ENCODE peak calls at places on chromosomes 11 and 22, in ten cellular contexts. N is sigmoid colon, D is psoas muscle, A is right lobe of liver, Q is cardiac muscle cell, G is upper lobe of right lung, C is heart left ventricle, M is body of pancreas, O is A673, Y is ovary. B is an unnamed sample. For H3K4me1 and H3K27me3, the result is how much of the 10 kb centered on the place peaks cover.

GRCh38 chr22:44743804-44744211 is 8.6 kb upstream of the ARHGAP8 start:
- DNase-seq in A (no peak), M (no peak), G (no peak), O (no peak), D (no peak), N (no peak), Q (no peak), C (no peak), Y (no peak), B (no peak)

GRCh38 chr11:47918882-47919495 is 61.4 kb upstream of the PTPRJ start:
- DNase-seq in N (no peak), D (no peak), G (no peak), Y (no peak), A (no peak), Q (peak), M (no peak), O (peak), C (no peak), B (no peak)

GRCh38 chr11:6405039-6405667 is 13.7 kb downstream of the APBB1 start:
- DNase-seq in D (no peak), C (no peak), Q (peak), Y (peak), N (no peak), G (no peak), O (no peak), M (peak), A (no peak), B (no peak)

GRCh38 chr22:30694638-30695350 is at the start of gene OSBP2:
- DNase-seq in C (peak), A (peak), Q (peak), N (peak), O (peak), G (peak), Y (peak), M (peak), D (peak), B (peak)

GRCh38 chr11:47101452-47101851 is 75.2 kb downstream of the ARFGAP2 start:
- DNase-seq in D (no peak), N (no peak), A (no peak), C (no peak), Q (no peak), O (no peak), Y (no peak), G (no peak), M (no peak), B (no peak)

GRCh38 chr22:27668828-27669797 is 132.4 kb downstream of the MN1 start:
- DNase-seq in Q (peak), G (no peak), A (no peak), Y (no peak), M (peak), C (peak), O (no peak), D (peak), N (no peak), B (peak)

GRCh38 chr11:124301482-124301881 is 12.3 kb downstream of the OR8D1 start:
- DNase-seq in Q (peak), D (no peak), O (peak), M (no peak), G (no peak), N (no peak), A (no peak), C (no peak), Y (no peak), B (no peak)

GRCh38 chr11:35157814-35158213 is 18.8 kb downstream of the CD44 start:
- DNase-seq in M (no peak), N (no peak), A (no peak), D (no peak), Q (no peak), C (no peak), O (no peak), Y (no peak), G (no peak), B (no peak)

GRCh38 chr11:47918370-47918690 is 62.0 kb upstream of the PTPRJ start:
- DNase-seq in G (no peak), M (no peak), C (no peak), A (no peak), D (no peak), Q (no peak), Y (no peak), N (no peak), O (no peak), B (no peak)

GRCh38 chr11:11966826-11967668 is 41.4 kb downstream of the DKK3 start:
- DNase-seq in D (peak), N (peak), C (peak), O (peak), Q (peak), M (peak), Y (peak), G (peak), A (peak), B (no peak)

GRCh38 chr22:29108137-29108536 is 35.3 kb downstream of the KREMEN1 start:
- DNase-seq in O (no peak), C (no peak), Y (no peak), G (no peak), N (no peak), M (no peak), A (no peak), Q (peak), D (no peak), B (no peak)

GRCh38 chr11:34560511-34560910 is 46.9 kb upstream of the ELF5 start:
- DNase-seq in G (no peak), Y (no peak), O (no peak), N (no peak), M (no peak), Q (no peak), D (no peak), A (no peak), C (no peak), B (no peak)

GRCh38 chr11:1739576-1739975 is 10.8 kb downstream of the IFITM10 start:
- DNase-seq in A (peak), D (no peak), M (no peak), G (peak), C (no peak), Q (no peak), N (no peak), O (no peak), Y (no peak), B (no peak)

GRCh38 chr11:122126024-122126678 is 10.1 kb upstream of the BLID start:
- DNase-seq in A (no peak), O (no peak), C (no peak), D (no peak), Y (no peak), Q (no peak), N (no peak), G (no peak), M (no peak), B (no peak)

GRCh38 chr11:73201249-73201648 is 16.8 kb upstream of the P2RY2 start:
- DNase-seq in Y (peak), Q (peak), O (no peak), N (peak), M (no peak), C (no peak), A (peak), G (peak), D (no peak), B (no peak)

GRCh38 chr22:28710889-28711285 is 30.7 kb downstream of the CHEK2 start:
- DNase-seq in C (no peak), Q (peak), M (no peak), D (no peak), N (no peak), Y (no peak), O (peak), G (no peak), A (no peak), B (no peak)

GRCh38 chr11:78773077-78773476 is 198.4 kb upstream of the NARS2 start:
- DNase-seq in O (no peak), D (no peak), M (no peak), G (no peak), C (no peak), N (no peak), A (no peak), Q (peak), Y (no peak), B (no peak)

GRCh38 chr11:4041731-4042391 is 52.7 kb upstream of the RRM1 start:
- DNase-seq in G (no peak), Q (no peak), M (no peak), O (no peak), A (no peak), N (no peak), D (peak), Y (no peak), C (no peak), B (no peak)

GRCh38 chr22:21943571-21944448 is 8.8 kb downstream of the PPM1F start:
- DNase-seq in O (no peak), Y (no peak), D (no peak), M (no peak), G (no peak), C (no peak), A (peak), Q (no peak), N (no peak), B (no peak)

GRCh38 chr22:29029202-29030000 is 32.2 kb downstream of the C22orf31 start:
- DNase-seq in M (no peak), N (no peak), G (no peak), C (no peak), Q (no peak), O (no peak), A (no peak), D (no peak), Y (no peak), B (no peak)

GRCh38 chr11:113087716-113088115 is 126.5 kb downstream of the NCAM1 start:
- DNase-seq in Q (no peak), C (no peak), Y (no peak), N (no peak), A (no peak), M (no peak), D (no peak), O (no peak), G (no peak), B (no peak)

GRCh38 chr22:29994027-29994715 is 86.1 kb upstream of the HORMAD2 start:
- DNase-seq in N (no peak), Q (peak), C (no peak), A (no peak), M (no peak), D (no peak), Y (no peak), O (peak), G (no peak), B (no peak)

GRCh38 chr11:14342906-14343305 is 16.1 kb downstream of the RRAS2 start:
- DNase-seq in M (no peak), N (no peak), C (no peak), O (peak), A (no peak), D (no peak), G (no peak), Y (no peak), Q (peak), B (no peak)

GRCh38 chr11:134734894-134735293 is 322.9 kb upstream of the B3GAT1 start:
- DNase-seq in O (no peak), G (no peak), Q (no peak), C (no peak), M (no peak), Y (no peak), D (no peak), A (no peak), N (no peak), B (no peak)

GRCh38 chr11:129333873-129334272 is 41.8 kb upstream of the BARX2 start:
- DNase-seq in Y (no peak), D (no peak), M (no peak), G (no peak), N (no peak), A (no peak), C (no peak), Q (no peak), O (peak), B (no peak)

GRCh38 chr11:119432484-119433368 is 9.8 kb upstream of the THY1 start:
- DNase-seq in Q (peak), M (peak), D (peak), A (no peak), N (no peak), O (peak), C (no peak), Y (no peak), G (no peak), B (no peak)

GRCh38 chr11:115699733-115700132 is 195.5 kb upstream of the CADM1 start:
- DNase-seq in C (peak), M (peak), Y (no peak), Q (peak), A (no peak), N (peak), G (no peak), D (no peak), O (no peak), B (no peak)

GRCh38 chr11:86101493-86101892 is 32.6 kb upstream of the PICALM start:
- DNase-seq in Q (no peak), D (no peak), G (no peak), M (no peak), A (no peak), C (no peak), N (no peak), Y (no peak), O (no peak), B (no peak)

GRCh38 chr11:122637538-122637937 is 18.0 kb upstream of the UBASH3B start:
- DNase-seq in N (no peak), D (no peak), M (no peak), Q (no peak), O (no peak), Y (no peak), G (no peak), C (no peak), A (no peak), B (no peak)

GRCh38 chr11:43823316-43823715 is 57.3 kb upstream of the ALKBH3 start:
- DNase-seq in D (no peak), M (no peak), A (no peak), G (no peak), Q (no peak), C (no peak), O (no peak), N (no peak), Y (no peak), B (no peak)

GRCh38 chr22:19845369-19845722 is 9.3 kb downstream of the GNB1L start:
- DNase-seq in G (no peak), D (no peak), Q (no peak), N (no peak), Y (no peak), M (no peak), A (no peak), O (no peak), C (no peak), B (no peak)

GRCh38 chr11:43547900-43548381 is 132.6 kb upstream of the HSD17B12 start:
- DNase-seq in A (no peak), O (peak), N (no peak), G (no peak), C (no peak), D (peak), Y (peak), M (peak), Q (peak), B (no peak)

GRCh38 chr11:15045209-15045608 is 28.2 kb upstream of the CALCB start:
- DNase-seq in A (no peak), C (no peak), Y (no peak), N (no peak), Q (no peak), D (no peak), O (no peak), G (no peak), M (no peak), B (no peak)

DNA sequence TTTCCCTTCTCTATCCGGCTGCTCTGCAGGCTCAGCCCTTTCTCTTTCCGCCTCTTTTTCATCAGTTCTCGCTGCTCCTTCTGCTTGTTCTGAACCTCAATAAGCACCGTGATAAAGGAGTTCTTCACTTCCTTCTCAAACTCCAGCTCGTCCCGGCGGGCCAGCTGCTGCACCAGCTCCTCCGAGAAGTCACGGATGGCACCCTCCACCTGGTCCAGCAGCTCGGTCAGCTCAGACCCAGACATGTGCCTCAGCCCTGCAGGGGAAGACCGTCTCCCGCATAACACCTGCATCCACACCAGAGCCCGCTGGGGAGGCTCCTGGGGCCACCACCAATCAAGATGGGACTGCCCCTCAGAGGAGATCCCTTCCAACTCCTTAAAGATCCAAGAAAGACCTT is 40.2 kb downstream of the FEZ1 start:
- DNase-seq in Q (no peak), A (no peak), M (no peak), C (no peak), G (no peak), Y (no peak), N (no peak), O (no peak), D (no peak), B (no peak)
- TF ChIP-seq CTCF in Q (no peak), A (no peak), M (no peak), C (no peak), G (no peak), Y (no peak), N (no peak), O (no peak), D (no peak), B (no peak)

DNA sequence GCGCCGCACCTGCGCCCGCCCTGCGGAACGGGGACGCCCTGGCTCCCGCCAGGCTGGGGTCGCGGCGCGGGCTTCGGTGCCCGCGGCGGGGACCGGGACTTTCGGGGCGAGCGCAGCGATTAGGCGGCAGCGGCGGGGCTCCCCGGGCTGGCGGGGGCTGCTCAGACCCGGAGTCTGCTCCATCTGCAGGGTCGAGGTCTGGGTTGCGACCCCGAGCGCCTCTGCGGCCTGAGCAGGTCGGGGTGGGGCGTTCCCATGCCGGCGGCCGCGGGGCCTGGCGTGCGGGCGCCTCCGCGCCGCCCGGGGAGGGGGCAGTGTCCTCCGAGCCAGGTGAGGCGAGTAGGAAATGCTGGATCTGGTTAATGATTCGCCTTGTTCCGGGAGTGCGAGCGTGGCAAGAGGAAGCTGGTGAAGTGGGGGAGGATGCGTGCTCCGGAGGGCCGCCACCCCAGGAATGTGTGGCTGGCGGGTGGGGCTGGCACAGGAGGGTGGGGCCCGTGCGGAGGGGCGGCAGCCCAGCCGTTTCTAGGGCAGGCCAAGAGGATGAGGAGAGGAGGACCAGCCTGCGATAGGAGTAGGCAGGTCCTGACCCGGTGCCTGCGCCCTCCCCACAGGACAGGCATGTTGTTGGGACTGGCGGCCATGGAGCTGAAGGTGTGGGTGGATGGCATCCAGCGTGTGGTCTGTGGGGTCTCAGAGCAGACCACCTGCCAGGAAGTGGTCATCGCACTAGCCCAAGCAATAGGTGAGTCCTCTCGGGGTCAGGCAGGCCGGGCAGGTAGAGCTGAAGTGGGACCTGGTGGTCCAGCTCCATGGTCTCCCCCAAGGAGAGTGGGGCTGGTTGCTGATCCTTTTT is 606 bp downstream of the RASSF7 start:
- DNase-seq in M (peak), C (peak), Y (no peak), G (peak), Q (no peak), N (no peak), D (no peak), A (peak), O (no peak), B (no peak)
- H3K4me1 ChIP-seq in M (under half), C (under half), Y (under half), G (under half), Q (under half), N (under half), D (under half), A (under half), O (under half), B (under half)

GRCh38 chr22:37070744-37071143 is 19.2 kb downstream of the KCTD17 start:
- DNase-seq in G (no peak), D (no peak), Y (no peak), Q (no peak), A (no peak), M (no peak), O (no peak), N (no peak), C (no peak), B (no peak)

GRCh38 chr22:37070334-37070733 is 18.8 kb downstream of the KCTD17 start:
- DNase-seq in Q (no peak), A (no peak), G (no peak), Y (no peak), N (no peak), C (no peak), O (no peak), D (no peak), M (no peak), B (no peak)

GRCh38 chr22:37069319-37069718 is 17.8 kb downstream of the KCTD17 start:
- DNase-seq in N (no peak), D (no peak), Y (no peak), M (no peak), C (no peak), O (no peak), Q (no peak), A (no peak), G (no peak), B (no peak)

GRCh38 chr22:37069719-37070118 is 18.2 kb downstream of the KCTD17 start:
- DNase-seq in N (no peak), Y (no peak), A (no peak), Q (no peak), G (no peak), M (no peak), D (no peak), C (no peak), O (no peak), B (no peak)

GRCh38 chr22:37068859-37069258 is 17.3 kb downstream of the KCTD17 start:
- DNase-seq in Y (no peak), C (no peak), Q (no peak), A (no peak), O (no peak), D (no peak), G (no peak), N (no peak), M (no peak), B (no peak)
- H3K27me3 ChIP-seq in Y (under half), C (under half), Q (under half), A (under half), O (under half), D (under half), G (under half), N (under half), M (under half), B (under half)

GRCh38 chr11:109641549-109641948 is 219.6 kb downstream of the C11orf87 start:
- DNase-seq in M (no peak), Q (peak), D (no peak), A (no peak), O (peak), Y (no peak), C (no peak), N (no peak), G (no peak), B (no peak)
- TF ChIP-seq CTCF in M (no peak), Q (peak), D (no peak), A (no peak), O (peak), Y (no peak), C (peak), N (no peak), G (no peak), B (peak)

GRCh38 chr22:39527481-39527961 is 5.0 kb downstream of the RPS19BP1 start:
- DNase-seq in G (no peak), D (no peak), Y (no peak), C (no peak), M (peak), Q (no peak), O (no peak), N (no peak), A (peak), B (no peak)

GRCh38 chr22:39530136-39530535 is 2.4 kb downstream of the RPS19BP1 start:
- DNase-seq in N (no peak), Y (no peak), G (no peak), O (no peak), A (no peak), Q (no peak), C (no peak), D (no peak), M (no peak), B (no peak)

GRCh38 chr22:39528080-39528661 is 4.4 kb downstream of the RPS19BP1 start:
- DNase-seq in M (no peak), A (no peak), O (peak), Y (no peak), C (no peak), D (no peak), N (no peak), G (no peak), Q (no peak), B (no peak)

GRCh38 chr22:39529487-39529851 is 3.1 kb downstream of the RPS19BP1 start:
- DNase-seq in A (no peak), G (no peak), O (no peak), Q (no peak), D (no peak), N (no peak), M (no peak), Y (no peak), C (no peak), B (no peak)

DNA sequence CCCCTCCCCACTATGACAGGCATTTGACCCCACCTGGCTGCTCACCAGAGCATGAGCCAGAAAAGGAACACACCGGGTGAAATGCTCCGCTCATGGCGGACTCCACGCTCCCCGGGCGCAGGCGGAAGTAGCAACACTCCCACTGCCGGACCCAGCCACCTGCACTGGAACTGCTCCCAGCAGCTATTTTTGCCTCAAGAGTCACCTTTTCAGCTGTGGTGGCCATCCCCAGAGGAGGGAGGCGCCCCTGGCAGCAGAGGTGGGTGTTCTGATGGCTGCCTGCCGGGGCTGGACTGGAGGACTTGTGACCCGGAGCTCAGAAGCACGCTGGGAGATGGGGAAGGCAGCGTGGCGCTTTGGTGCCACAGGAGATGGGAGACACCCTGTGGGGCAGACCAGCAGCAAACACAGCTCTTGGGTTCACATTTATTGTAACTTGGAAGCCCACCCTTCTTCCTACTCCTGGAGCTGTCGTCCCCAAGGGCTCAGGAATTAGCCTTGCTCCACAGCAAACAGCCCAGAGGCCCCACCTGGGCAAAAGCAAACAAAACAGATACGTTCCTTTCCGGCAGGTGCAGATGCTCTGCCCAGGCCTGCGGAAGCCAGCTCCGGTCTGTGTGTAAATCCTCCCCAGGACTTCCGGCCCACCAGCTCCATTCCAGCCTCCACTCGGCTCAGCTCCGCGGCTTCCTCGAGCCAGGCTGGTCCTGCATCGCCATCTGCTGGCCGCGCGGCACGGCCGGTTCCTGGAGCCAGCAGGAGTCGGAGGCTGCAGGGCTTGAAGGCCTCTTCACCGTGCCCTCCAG is 3.7 kb downstream of the RPS19BP1 start:
- DNase-seq in Q (peak), A (peak), G (peak), Y (peak), M (peak), D (peak), N (peak), C (peak), O (peak), B (peak)
- H3K4me1 ChIP-seq in Q (under half), A (under half), G (half or more), Y (under half), M (half or more), D (half or more), N (under half), C (half or more), O (under half), B (under half)